ENCODE peak calls at places on chromosome 20, in nine cellular contexts. M is ovary, B is heart left ventricle, U is kidney, X is fibroblast of the aortic adventitia, W is AG04449, S is sigmoid colon, C is GM12878, H is cardiac muscle cell. I is an unnamed sample.

GRCh38 chr20:23287366-23288190 is 63.0 kb upstream of the NXT1 start:
- DNase-seq in M (no peak), B (no peak), U (no peak), X (no peak), W (no peak), S (peak), C (no peak), H (no peak), I (no peak)

GRCh38 chr20:57150559-57150958 is 115.9 kb downstream of the BMP7 start:
- DNase-seq in M (no peak), B (no peak), U (no peak), X (no peak), W (no peak), S (no peak), C (no peak), H (no peak), I (no peak)

GRCh38 chr20:13458860-13459451 is 179.8 kb downstream of the TASP1 start:
- DNase-seq in M (no peak), B (no peak), U (no peak), X (peak), W (no peak), S (no peak), C (no peak), H (peak), I (peak)

GRCh38 chr20:15220009-15220656 is 882.7 kb upstream of the FLRT3 start:
- DNase-seq in M (no peak), B (no peak), U (no peak), X (no peak), W (no peak), S (no peak), C (no peak), H (no peak), I (no peak)

GRCh38 chr20:54041336-54041735 is 29.1 kb downstream of the BCAS1 start:
- DNase-seq in M (no peak), B (no peak), U (no peak), X (no peak), W (no peak), S (no peak), C (no peak), H (no peak), I (no peak)

GRCh38 chr20:47686545-47686944 is 98.7 kb downstream of the SULF2 start:
- DNase-seq in M (no peak), B (no peak), U (no peak), X (no peak), W (no peak), S (no peak), C (no peak), H (peak), I (peak)

GRCh38 chr20:62776692-62777527 is 19.4 kb upstream of the MRGBP start:
- DNase-seq in M (no peak), B (no peak), U (no peak), X (no peak), W (no peak), S (no peak), C (peak), H (no peak), I (no peak)

GRCh38 chr20:32189691-32190607 is 17.6 kb downstream of the PLAGL2 start:
- DNase-seq in M (peak), B (peak), U (peak), X (peak), W (no peak), S (peak), C (no peak), H (peak), I (no peak)

GRCh38 chr20:32473231-32474008 is 111.7 kb downstream of the NOL4L start:
- DNase-seq in M (no peak), B (peak), U (peak), X (no peak), W (no peak), S (no peak), C (no peak), H (no peak), I (no peak)

GRCh38 chr20:4130404-4131189 is 115.2 kb upstream of the RNF24 start:
- DNase-seq in M (no peak), B (no peak), U (no peak), X (peak), W (no peak), S (no peak), C (no peak), H (peak), I (peak)

GRCh38 chr20:23515250-23515939 is 24.5 kb downstream of the CST8 start:
- DNase-seq in M (no peak), B (no peak), U (no peak), X (no peak), W (peak), S (no peak), C (no peak), H (no peak), I (peak)

GRCh38 chr20:60143450-60143849 is 185.2 kb downstream of the CDH26 start:
- DNase-seq in M (no peak), B (no peak), U (no peak), X (no peak), W (no peak), S (no peak), C (no peak), H (no peak), I (no peak)

GRCh38 chr20:50163570-50164317 is 10.2 kb upstream of the PEDS1 start:
- DNase-seq in M (no peak), B (no peak), U (no peak), X (peak), W (no peak), S (peak), C (no peak), H (peak), I (peak)

GRCh38 chr20:62800314-62801259 is 4.0 kb upstream of the OGFR start:
- DNase-seq in M (no peak), B (no peak), U (no peak), X (no peak), W (no peak), S (no peak), C (no peak), H (no peak), I (no peak)

GRCh38 chr20:32336918-32337347 is 21.2 kb upstream of the ASXL1 start:
- DNase-seq in M (no peak), B (no peak), U (no peak), X (peak), W (no peak), S (no peak), C (no peak), H (peak), I (peak)

GRCh38 chr20:14622796-14623195 is 285.4 kb upstream of the FLRT3 start:
- DNase-seq in M (peak), B (no peak), U (no peak), X (peak), W (no peak), S (no peak), C (no peak), H (peak), I (peak)

GRCh38 chr20:3227936-3228749 is 10.8 kb downstream of the SLC4A11 start:
- DNase-seq in M (no peak), B (no peak), U (no peak), X (no peak), W (no peak), S (no peak), C (no peak), H (no peak), I (no peak)

GRCh38 chr20:24979036-24979960 is 13.3 kb downstream of the APMAP start:
- DNase-seq in M (no peak), B (no peak), U (no peak), X (no peak), W (no peak), S (peak), C (no peak), H (no peak), I (no peak)

GRCh38 chr20:32287231-32287638 is 9.8 kb downstream of the KIF3B start:
- DNase-seq in M (no peak), B (no peak), U (no peak), X (no peak), W (no peak), S (no peak), C (no peak), H (no peak), I (no peak)

GRCh38 chr20:14937021-14937420 is 599.6 kb upstream of the FLRT3 start:
- DNase-seq in M (no peak), B (no peak), U (no peak), X (no peak), W (no peak), S (no peak), C (no peak), H (no peak), I (no peak)

GRCh38 chr20:4283011-4283410 is 267.7 kb upstream of the RNF24 start:
- DNase-seq in M (no peak), B (no peak), U (no peak), X (no peak), W (peak), S (no peak), C (no peak), H (no peak), I (no peak)

GRCh38 chr20:61922936-61923335 is 142.7 kb downstream of the TAF4 start:
- DNase-seq in M (no peak), B (no peak), U (no peak), X (no peak), W (no peak), S (no peak), C (no peak), H (no peak), I (no peak)

GRCh38 chr20:61353261-61353995 is 101.4 kb downstream of the CDH4 start:
- DNase-seq in M (no peak), B (no peak), U (no peak), X (peak), W (no peak), S (no peak), C (no peak), H (peak), I (no peak)

GRCh38 chr20:46118481-46119020 is 437 bp downstream of the CD40 start:
- DNase-seq in M (peak), B (peak), U (peak), X (no peak), W (no peak), S (peak), C (no peak), H (peak), I (no peak)
- H3K4me3 ChIP-seq in M (peak), B (peak), U (peak), X (peak), W (peak), S (peak), C (peak), H (no peak), I (peak)

DNA sequence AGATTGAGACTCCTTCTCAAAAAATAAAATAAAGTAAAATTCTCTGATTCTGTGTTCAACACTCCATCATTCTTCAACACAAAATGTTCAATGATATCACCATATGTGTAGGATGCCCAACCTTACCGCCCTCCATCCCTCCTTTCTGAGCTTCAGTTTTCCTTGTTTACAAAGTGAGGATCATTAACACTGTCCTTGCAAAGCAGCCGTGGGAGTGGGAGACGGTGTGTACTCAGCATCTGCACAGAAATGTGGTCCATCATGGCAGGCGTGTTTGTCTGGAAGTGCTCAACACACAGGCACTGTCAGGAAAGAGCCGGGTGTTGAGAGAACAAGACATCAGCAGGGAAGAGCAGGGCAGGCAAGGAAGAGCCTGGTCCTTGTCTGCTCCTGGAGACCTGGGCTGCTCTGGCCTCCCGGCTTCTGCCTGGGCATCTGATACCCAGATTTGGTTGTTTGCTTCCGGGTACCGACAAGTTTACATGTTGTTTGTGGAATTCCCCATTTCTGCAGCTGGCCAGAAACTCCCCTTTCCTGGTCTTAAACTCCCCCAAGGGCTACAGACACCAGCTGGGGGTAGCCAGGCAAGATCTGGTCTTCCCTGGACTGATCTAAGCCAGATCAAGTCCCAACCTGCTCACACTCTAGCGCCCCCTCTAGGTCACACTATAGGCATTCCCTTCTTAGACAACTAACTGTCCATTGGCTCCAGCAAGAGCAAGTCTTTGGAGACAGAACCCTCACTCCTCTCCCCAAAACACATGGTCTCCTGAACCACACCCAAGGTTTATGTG is 26.7 kb upstream of the TTPAL start:
- DNase-seq in M (no peak), B (no peak), U (no peak), X (no peak), W (no peak), S (no peak), C (peak), H (peak), I (peak)
- TF ChIP-seq CTCF in M (no peak), B (peak), U (peak), X (no peak), W (peak), S (no peak), C (peak), H (peak), I (peak)

GRCh38 chr20:51720384-51720783 is 47.8 kb downstream of the ATP9A start:
- DNase-seq in M (no peak), B (no peak), U (no peak), X (no peak), W (no peak), S (no peak), C (no peak), H (no peak), I (no peak)
- H3K4me3 ChIP-seq in M (no peak), B (no peak), U (no peak), X (no peak), W (no peak), S (no peak), C (no peak), H (no peak), I (no peak)

GRCh38 chr20:16476032-16476431 is 97.2 kb downstream of the KIF16B start:
- DNase-seq in M (no peak), B (no peak), U (no peak), X (peak), W (no peak), S (no peak), C (peak), H (peak), I (peak)
- TF ChIP-seq CTCF in M (peak), B (peak), U (peak), X (peak), W (peak), S (peak), C (peak), H (peak), I (peak)

DNA sequence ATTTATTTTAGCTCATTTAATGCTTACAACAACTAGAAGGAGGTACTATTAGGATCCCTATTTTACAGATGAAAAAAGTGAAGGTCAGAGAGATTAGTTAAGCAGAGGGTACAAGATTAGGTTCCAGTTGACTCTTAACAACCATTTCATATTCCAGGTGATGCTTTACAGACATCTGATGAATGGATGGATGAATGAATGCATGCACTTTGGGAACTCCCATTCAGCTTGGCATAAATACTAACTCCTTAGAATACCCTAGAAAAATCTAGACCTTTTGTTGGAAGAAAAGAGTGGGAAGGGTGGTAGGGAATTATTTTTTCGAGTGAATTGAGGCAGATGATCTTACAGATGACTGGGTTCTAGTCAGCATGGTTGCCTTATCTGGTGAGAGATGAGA is 746 bp upstream of the SNRPB2 start:
- DNase-seq in M (no peak), B (no peak), U (no peak), X (no peak), W (no peak), S (no peak), C (no peak), H (no peak), I (no peak)
- H3K4me3 ChIP-seq in M (peak), B (peak), U (peak), X (no peak), W (no peak), S (peak), C (peak), H (no peak), I (no peak)

I was measured in fibroblast of villous mesenchyme.